ENCODE peak calls at places on chromosomes 5 and 9, in five cellular contexts. One of them, this sample, is unnamed.
A peak's percentile ranks its signal among the peaks of the same experiment; 100 is the strongest.

GRCh38 chr5:53381-54174 is 38.4 kb upstream of the PLEKHG4B start:
- DNase-seq in AG08396: peak; percentile 48
- DNase-seq in AG10803: peak; percentile 6
- DNase-seq in activated naive CD4-positive, alpha-beta T cell: peak; percentile 36
- DNase-seq in NCI-H146: peak; percentile 93
- DNase-seq in this sample: no peak

GRCh38 chr9:78029601-78030552 is 1.7 kb downstream of the GNAQ start:
- DNase-seq in AG10803: peak; percentile 20
- DNase-seq in NCI-H146: peak; percentile 50
- DNase-seq in AG08396: peak; percentile 21
- DNase-seq in activated naive CD4-positive, alpha-beta T cell: peak; percentile 25
- DNase-seq in this sample: peak; percentile 20

GRCh38 chr5:72596956-72597355 is 89.7 kb upstream of the ZNF366 start:
- DNase-seq in AG10803: no peak
- DNase-seq in activated naive CD4-positive, alpha-beta T cell: no peak
- DNase-seq in AG08396: no peak
- DNase-seq in NCI-H146: no peak
- DNase-seq in this sample: no peak

GRCh38 chr5:124627815-124628214 is 118.6 kb downstream of the ZNF608 start:
- DNase-seq in AG10803: no peak
- DNase-seq in NCI-H146: no peak
- DNase-seq in activated naive CD4-positive, alpha-beta T cell: no peak
- DNase-seq in AG08396: no peak
- DNase-seq in this sample: no peak

GRCh38 chr9:134704499-134704898 is 62.9 kb downstream of the COL5A1 start:
- DNase-seq in NCI-H146: no peak
- DNase-seq in AG08396: no peak
- DNase-seq in activated naive CD4-positive, alpha-beta T cell: no peak
- DNase-seq in AG10803: peak; percentile 43
- DNase-seq in this sample: no peak

GRCh38 chr9:89463986-89464901 is 33.7 kb downstream of the SEMA4D start:
- DNase-seq in AG08396: no peak
- DNase-seq in NCI-H146: no peak
- DNase-seq in AG10803: no peak
- DNase-seq in activated naive CD4-positive, alpha-beta T cell: peak; percentile 59
- DNase-seq in this sample: no peak

GRCh38 chr9:38380872-38381534 is 11.5 kb upstream of the ALDH1B1 start:
- DNase-seq in activated naive CD4-positive, alpha-beta T cell: no peak
- DNase-seq in AG08396: no peak
- DNase-seq in AG10803: no peak
- DNase-seq in NCI-H146: peak; percentile 100
- DNase-seq in this sample: peak; percentile 81

GRCh38 chr5:28603869-28604268 is 1565.5 kb upstream of the CDH9 start:
- DNase-seq in NCI-H146: no peak
- DNase-seq in activated naive CD4-positive, alpha-beta T cell: no peak
- DNase-seq in AG10803: no peak
- DNase-seq in AG08396: no peak
- DNase-seq in this sample: no peak

GRCh38 chr5:159337291-159337974 is 7.1 kb upstream of the IL12B start:
- DNase-seq in NCI-H146: no peak
- DNase-seq in AG10803: peak; percentile 62
- DNase-seq in AG08396: peak; percentile 34
- DNase-seq in activated naive CD4-positive, alpha-beta T cell: peak; percentile 4
- DNase-seq in this sample: peak; percentile 49

GRCh38 chr9:130630506-130631330 is 33.7 kb upstream of the PRDM12 start:
- DNase-seq in NCI-H146: no peak
- DNase-seq in AG08396: no peak
- DNase-seq in AG10803: no peak
- DNase-seq in activated naive CD4-positive, alpha-beta T cell: no peak
- DNase-seq in this sample: no peak

GRCh38 chr9:70868661-70869652 is 252.5 kb downstream of the TRPM3 start:
- DNase-seq in AG08396: peak; percentile 5
- DNase-seq in AG10803: no peak
- DNase-seq in activated naive CD4-positive, alpha-beta T cell: no peak
- DNase-seq in NCI-H146: no peak
- DNase-seq in this sample: no peak

GRCh38 chr5:132027027-132027426 is 15.6 kb upstream of the ACSL6 start:
- DNase-seq in NCI-H146: no peak
- DNase-seq in AG10803: no peak
- DNase-seq in activated naive CD4-positive, alpha-beta T cell: no peak
- DNase-seq in AG08396: no peak
- DNase-seq in this sample: no peak

GRCh38 chr5:53116597-53116996 is 7.0 kb upstream of the MOCS2 start:
- DNase-seq in activated naive CD4-positive, alpha-beta T cell: no peak
- DNase-seq in NCI-H146: peak; percentile 16
- DNase-seq in AG10803: no peak
- DNase-seq in AG08396: no peak
- DNase-seq in this sample: no peak

GRCh38 chr5:7078901-7079300 is 317.0 kb upstream of the ADCY2 start:
- DNase-seq in activated naive CD4-positive, alpha-beta T cell: no peak
- DNase-seq in AG08396: no peak
- DNase-seq in AG10803: no peak
- DNase-seq in NCI-H146: no peak
- DNase-seq in this sample: no peak

GRCh38 chr5:151212361-151212899 is 11.5 kb downstream of the CCDC69 start:
- DNase-seq in AG10803: no peak
- DNase-seq in AG08396: no peak
- DNase-seq in NCI-H146: no peak
- DNase-seq in activated naive CD4-positive, alpha-beta T cell: no peak
- DNase-seq in this sample: no peak

GRCh38 chr5:82806513-82806912 is 270.7 kb downstream of the TMEM167A start:
- DNase-seq in AG08396: no peak
- DNase-seq in AG10803: no peak
- DNase-seq in activated naive CD4-positive, alpha-beta T cell: no peak
- DNase-seq in NCI-H146: no peak
- DNase-seq in this sample: no peak

GRCh38 chr9:98627291-98627690 is 81.4 kb downstream of the GABBR2 start:
- DNase-seq in AG08396: peak; percentile 47
- DNase-seq in AG10803: peak; percentile 67
- DNase-seq in NCI-H146: no peak
- DNase-seq in activated naive CD4-positive, alpha-beta T cell: no peak
- DNase-seq in this sample: no peak

GRCh38 chr9:93134018-93134739 is at the start of gene NINJ1:
- DNase-seq in AG10803: peak; percentile 55
- DNase-seq in activated naive CD4-positive, alpha-beta T cell: peak; percentile 69
- DNase-seq in NCI-H146: peak; percentile 59
- DNase-seq in AG08396: peak; percentile 96
- DNase-seq in this sample: peak; percentile 76

GRCh38 chr9:128419061-128419925 is 1.4 kb upstream of the CERCAM start:
- DNase-seq in AG08396: peak; percentile 55
- DNase-seq in activated naive CD4-positive, alpha-beta T cell: no peak
- DNase-seq in AG10803: peak; percentile 45
- DNase-seq in NCI-H146: peak; percentile 55
- DNase-seq in this sample: peak; percentile 41

GRCh38 chr5:169938439-169938838 is 41.9 kb downstream of the INSYN2B start:
- DNase-seq in NCI-H146: no peak
- DNase-seq in AG08396: no peak
- DNase-seq in activated naive CD4-positive, alpha-beta T cell: no peak
- DNase-seq in AG10803: no peak
- DNase-seq in this sample: no peak

GRCh38 chr9:116318463-116319271 is 165.1 kb downstream of the PAPPA start:
- DNase-seq in NCI-H146: no peak
- DNase-seq in activated naive CD4-positive, alpha-beta T cell: no peak
- DNase-seq in AG08396: peak; percentile 47
- DNase-seq in AG10803: peak; percentile 88
- DNase-seq in this sample: no peak

GRCh38 chr5:119383008-119383407 is 27.2 kb downstream of the TNFAIP8 start:
- DNase-seq in AG08396: no peak
- DNase-seq in activated naive CD4-positive, alpha-beta T cell: no peak
- DNase-seq in AG10803: no peak
- DNase-seq in NCI-H146: no peak
- DNase-seq in this sample: no peak

GRCh38 chr5:141846031-141846430 is 32.2 kb downstream of the PCDH1 start:
- DNase-seq in AG10803: peak; percentile 75
- DNase-seq in NCI-H146: peak; percentile 71
- DNase-seq in activated naive CD4-positive, alpha-beta T cell: no peak
- DNase-seq in AG08396: peak; percentile 59
- DNase-seq in this sample: no peak

GRCh38 chr9:26955222-26955903 is 849 bp upstream of the IFT74 start:
- DNase-seq in NCI-H146: peak; percentile 33
- DNase-seq in activated naive CD4-positive, alpha-beta T cell: no peak
- DNase-seq in AG10803: peak; percentile 20
- DNase-seq in AG08396: no peak
- DNase-seq in this sample: no peak

GRCh38 chr5:178940569-178941360 is at the start of gene ZNF454:
- DNase-seq in activated naive CD4-positive, alpha-beta T cell: no peak
- DNase-seq in AG08396: peak; percentile 96
- DNase-seq in NCI-H146: no peak
- DNase-seq in AG10803: peak; percentile 87
- DNase-seq in this sample: no peak

GRCh38 chr9:38047301-38048251 is 21.5 kb downstream of the SHB start:
- DNase-seq in activated naive CD4-positive, alpha-beta T cell: no peak
- DNase-seq in AG08396: peak; percentile 85
- DNase-seq in AG10803: peak; percentile 96
- DNase-seq in NCI-H146: peak; percentile 77
- DNase-seq in this sample: peak; percentile 95

GRCh38 chr5:170502692-170503091 is 1.1 kb upstream of the KCNIP1 start:
- DNase-seq in activated naive CD4-positive, alpha-beta T cell: no peak
- DNase-seq in AG10803: no peak
- DNase-seq in NCI-H146: no peak
- DNase-seq in AG08396: no peak
- DNase-seq in this sample: no peak

GRCh38 chr9:87481890-87482855 is 15.5 kb upstream of the DAPK1 start:
- DNase-seq in activated naive CD4-positive, alpha-beta T cell: no peak
- DNase-seq in AG08396: no peak
- DNase-seq in AG10803: no peak
- DNase-seq in NCI-H146: no peak
- DNase-seq in this sample: no peak

GRCh38 chr5:138110266-138110963 is 26.6 kb downstream of the WNT8A start:
- DNase-seq in AG08396: no peak
- DNase-seq in activated naive CD4-positive, alpha-beta T cell: no peak
- DNase-seq in AG10803: no peak
- DNase-seq in NCI-H146: peak; percentile 77
- DNase-seq in this sample: no peak

GRCh38 chr5:115298811-115299210 is 2.4 kb upstream of the CCDC112 start:
- DNase-seq in AG10803: no peak
- DNase-seq in NCI-H146: no peak
- DNase-seq in AG08396: no peak
- DNase-seq in activated naive CD4-positive, alpha-beta T cell: no peak
- DNase-seq in this sample: no peak

GRCh38 chr5:35024911-35025510 is 22.7 kb downstream of the AGXT2 start:
- DNase-seq in AG10803: no peak
- DNase-seq in NCI-H146: no peak
- DNase-seq in activated naive CD4-positive, alpha-beta T cell: no peak
- DNase-seq in AG08396: no peak
- DNase-seq in this sample: no peak

GRCh38 chr5:165626161-165626560 is 2120.7 kb downstream of the MAT2B start:
- DNase-seq in AG08396: no peak
- DNase-seq in NCI-H146: no peak
- DNase-seq in AG10803: no peak
- DNase-seq in activated naive CD4-positive, alpha-beta T cell: no peak
- DNase-seq in this sample: no peak

GRCh38 chr5:168726342-168726741 is 147.2 kb upstream of the PANK3 start:
- DNase-seq in AG08396: no peak
- DNase-seq in activated naive CD4-positive, alpha-beta T cell: no peak
- DNase-seq in AG10803: no peak
- DNase-seq in NCI-H146: no peak
- DNase-seq in this sample: no peak

GRCh38 chr9:100308965-100309564 is 43.7 kb downstream of the TEX10 start:
- DNase-seq in activated naive CD4-positive, alpha-beta T cell: no peak
- DNase-seq in AG10803: no peak
- DNase-seq in NCI-H146: no peak
- DNase-seq in AG08396: peak; percentile 8
- DNase-seq in this sample: no peak

GRCh38 chr5:32232441-32233219 is 58.5 kb upstream of the GOLPH3 start:
- DNase-seq in NCI-H146: peak; percentile 66
- DNase-seq in AG08396: peak; percentile 65
- DNase-seq in AG10803: peak; percentile 70
- DNase-seq in activated naive CD4-positive, alpha-beta T cell: peak; percentile 68
- DNase-seq in this sample: peak; percentile 67